ENCODE peak calls at places on chromosomes 1 and 21, in four cellular contexts. One of them, this sample, is unnamed.

GRCh38 chr1:68623700-68624099 is 126.8 kb upstream of the DEPDC1 start:
- DNase-seq in fibroblast of lung: peak; percentile 1
- DNase-seq in transverse colon: no peak
- DNase-seq in cardiac muscle cell: peak; percentile 37
- DNase-seq in this sample: no peak

GRCh38 chr1:70487910-70488665 is 77.0 kb downstream of the CTH start:
- DNase-seq in fibroblast of lung: peak; percentile 40
- DNase-seq in transverse colon: peak; percentile 14
- DNase-seq in cardiac muscle cell: peak; percentile 59
- DNase-seq in this sample: peak; percentile 72

GRCh38 chr1:10556430-10557005 is 81.8 kb downstream of the PEX14 start:
- DNase-seq in fibroblast of lung: no peak
- DNase-seq in cardiac muscle cell: peak; percentile 28
- DNase-seq in transverse colon: no peak
- DNase-seq in this sample: no peak

GRCh38 chr1:29895201-29895600 is 658.9 kb downstream of the PTPRU start:
- DNase-seq in transverse colon: no peak
- DNase-seq in fibroblast of lung: no peak
- DNase-seq in cardiac muscle cell: no peak
- DNase-seq in this sample: no peak

GRCh38 chr21:37514038-37514665 is 147.6 kb downstream of the DYRK1A start:
- DNase-seq in fibroblast of lung: no peak
- DNase-seq in cardiac muscle cell: no peak
- DNase-seq in transverse colon: no peak
- DNase-seq in this sample: peak; percentile 30

GRCh38 chr1:58815069-58815679 is 31.3 kb upstream of the JUN start:
- DNase-seq in cardiac muscle cell: peak; percentile 94
- DNase-seq in transverse colon: peak; percentile 91
- DNase-seq in fibroblast of lung: peak; percentile 90
- DNase-seq in this sample: peak; percentile 49

GRCh38 chr1:11858968-11859871 is 475 bp upstream of the NPPB start:
- DNase-seq in fibroblast of lung: peak; percentile 55
- DNase-seq in cardiac muscle cell: peak; percentile 77
- DNase-seq in transverse colon: peak; percentile 40
- DNase-seq in this sample: peak; percentile 39

GRCh38 chr1:2859881-2860430 is 58.5 kb upstream of the TTC34 start:
- DNase-seq in fibroblast of lung: no peak
- DNase-seq in cardiac muscle cell: no peak
- DNase-seq in transverse colon: no peak
- DNase-seq in this sample: no peak

GRCh38 chr1:89697397-89697796 is 64.5 kb downstream of the LRRC8C start:
- DNase-seq in fibroblast of lung: no peak
- DNase-seq in cardiac muscle cell: no peak
- DNase-seq in transverse colon: no peak
- DNase-seq in this sample: no peak

GRCh38 chr1:52159033-52159789 is 17.3 kb downstream of the ZFYVE9 start:
- DNase-seq in cardiac muscle cell: no peak
- DNase-seq in fibroblast of lung: peak; percentile 38
- DNase-seq in transverse colon: no peak
- DNase-seq in this sample: no peak

GRCh38 chr1:6248798-6249731 is 5.1 kb downstream of the HES3 start:
- DNase-seq in fibroblast of lung: peak; percentile 44
- DNase-seq in cardiac muscle cell: peak; percentile 42
- DNase-seq in transverse colon: no peak
- DNase-seq in this sample: no peak

GRCh38 chr1:110240476-110241210 is 30.5 kb downstream of the KCNC4 start:
- DNase-seq in fibroblast of lung: no peak
- DNase-seq in cardiac muscle cell: no peak
- DNase-seq in transverse colon: no peak
- DNase-seq in this sample: no peak

GRCh38 chr21:17585875-17586450 is 26.7 kb downstream of the BTG3 start:
- DNase-seq in transverse colon: no peak
- DNase-seq in cardiac muscle cell: peak; percentile 74
- DNase-seq in fibroblast of lung: peak; percentile 79
- DNase-seq in this sample: peak; percentile 65
- H3K27me3 ChIP-seq in transverse colon: no peaks in the 10 kb centered on the region
- H3K27me3 ChIP-seq in cardiac muscle cell: no peaks in the 10 kb centered on the region
- H3K27me3 ChIP-seq in fibroblast of lung: no peaks in the 10 kb centered on the region
- H3K27me3 ChIP-seq in this sample: no peaks in the 10 kb centered on the region

DNA sequence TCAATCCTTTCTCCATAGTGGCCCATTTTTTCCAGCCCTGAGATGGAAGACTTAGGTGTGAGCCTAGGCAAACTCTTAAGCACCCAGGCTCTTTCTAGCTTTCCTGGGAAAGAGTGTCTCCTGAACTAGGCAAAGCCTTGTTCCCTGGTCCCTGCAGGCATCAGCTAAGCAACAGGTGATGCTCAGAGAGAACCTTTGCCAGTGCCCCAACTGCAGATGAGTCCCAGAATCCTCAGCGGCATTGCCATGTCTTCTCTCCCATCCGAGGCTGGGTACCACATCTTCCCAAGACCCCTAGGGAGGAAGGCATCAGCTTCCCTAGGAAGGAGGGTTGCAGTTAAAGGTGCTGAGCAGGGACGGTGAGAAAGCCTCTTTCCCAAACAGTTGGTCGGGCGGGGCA is 8.2 kb upstream of the VSIG8 start:
- DNase-seq in transverse colon: no peak
- DNase-seq in fibroblast of lung: no peak
- DNase-seq in cardiac muscle cell: no peak
- DNase-seq in this sample: no peak
- H3K27me3 ChIP-seq in transverse colon: peaks cover 8% of the 10 kb centered on the region
- H3K27me3 ChIP-seq in fibroblast of lung: no peaks in the 10 kb centered on the region
- H3K27me3 ChIP-seq in cardiac muscle cell: peaks cover 15% of the 10 kb centered on the region
- H3K27me3 ChIP-seq in this sample: no peaks in the 10 kb centered on the region

GRCh38 chr1:207956976-207957375 is 46.1 kb upstream of the CD34 start:
- DNase-seq in fibroblast of lung: no peak
- DNase-seq in transverse colon: no peak
- DNase-seq in cardiac muscle cell: no peak
- DNase-seq in this sample: no peak
- H3K27me3 ChIP-seq in fibroblast of lung: peaks cover 8% of the 10 kb centered on the region
- H3K27me3 ChIP-seq in transverse colon: peaks cover 43% of the 10 kb centered on the region
- H3K27me3 ChIP-seq in cardiac muscle cell: peaks cover 70% of the 10 kb centered on the region
- H3K27me3 ChIP-seq in this sample: peaks cover 7% of the 10 kb centered on the region

GRCh38 chr1:202213361-202214088 is 19.9 kb downstream of the LGR6 start:
- DNase-seq in transverse colon: no peak
- DNase-seq in fibroblast of lung: no peak
- DNase-seq in cardiac muscle cell: no peak
- DNase-seq in this sample: peak; percentile 47

GRCh38 chr1:202212787-202213186 is 19.2 kb downstream of the LGR6 start:
- DNase-seq in cardiac muscle cell: no peak
- DNase-seq in fibroblast of lung: no peak
- DNase-seq in transverse colon: no peak
- DNase-seq in this sample: no peak

GRCh38 chr1:202215472-202216130 is 22.0 kb downstream of the LGR6 start:
- DNase-seq in fibroblast of lung: no peak
- DNase-seq in transverse colon: no peak
- DNase-seq in cardiac muscle cell: no peak
- DNase-seq in this sample: no peak

GRCh38 chr1:202216691-202217090 is 23.1 kb downstream of the LGR6 start:
- DNase-seq in transverse colon: no peak
- DNase-seq in cardiac muscle cell: no peak
- DNase-seq in fibroblast of lung: no peak
- DNase-seq in this sample: no peak

DNA sequence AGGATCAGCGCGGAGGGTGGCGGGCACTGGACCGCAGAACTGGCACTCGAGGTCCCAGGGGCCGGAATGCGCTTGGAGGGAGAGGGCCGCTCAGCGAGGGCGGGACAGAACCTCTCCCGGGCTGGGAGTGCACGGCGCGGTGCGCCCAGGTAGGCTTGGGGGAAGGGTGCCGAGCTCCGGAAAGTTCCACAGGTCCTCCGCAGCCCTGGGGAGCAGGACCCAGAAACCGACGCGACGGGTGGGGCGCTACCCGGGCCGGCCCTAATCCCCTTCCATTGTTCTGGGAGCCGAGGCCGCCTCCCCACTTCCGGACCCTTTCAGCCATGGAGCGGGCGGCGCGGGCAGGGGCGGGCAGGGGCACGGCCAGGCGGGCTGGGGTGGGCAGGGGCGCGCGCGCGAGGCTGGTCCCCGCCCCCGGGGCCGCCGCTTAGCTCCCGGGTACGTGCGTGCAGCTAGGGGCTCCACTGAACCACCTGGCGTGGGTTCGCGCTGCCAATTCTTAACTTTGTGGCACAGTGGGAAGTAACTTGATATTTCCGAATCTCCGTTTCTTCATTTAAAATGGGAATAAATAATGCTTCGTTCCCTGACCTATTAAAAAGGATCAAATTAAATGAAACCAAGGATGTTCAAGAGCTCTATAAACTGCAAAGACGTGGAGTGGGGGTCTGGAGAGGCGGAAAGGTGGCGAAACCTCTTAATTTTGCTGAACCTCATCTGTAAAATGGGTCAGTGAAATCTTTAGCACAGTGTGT is 20.7 kb downstream of the LGR6 start:
- DNase-seq in cardiac muscle cell: no peak
- DNase-seq in fibroblast of lung: no peak
- DNase-seq in transverse colon: peak; percentile 38
- DNase-seq in this sample: peak; percentile 53
- H3K27me3 ChIP-seq in cardiac muscle cell: peaks cover 62% of the 10 kb centered on the region
- H3K27me3 ChIP-seq in fibroblast of lung: peaks cover 56% of the 10 kb centered on the region
- H3K27me3 ChIP-seq in transverse colon: peaks cover 40% of the 10 kb centered on the region
- H3K27me3 ChIP-seq in this sample: peaks cover 70% of the 10 kb centered on the region

GRCh38 chr1:232682248-232682647 is 52.3 kb upstream of the SIPA1L2 start:
- DNase-seq in fibroblast of lung: no peak
- DNase-seq in cardiac muscle cell: no peak
- DNase-seq in transverse colon: peak; percentile 79
- DNase-seq in this sample: no peak

GRCh38 chr1:232676307-232676706 is 46.4 kb upstream of the SIPA1L2 start:
- DNase-seq in fibroblast of lung: no peak
- DNase-seq in cardiac muscle cell: no peak
- DNase-seq in transverse colon: no peak
- DNase-seq in this sample: no peak

GRCh38 chr1:232675898-232676297 is 46.0 kb upstream of the SIPA1L2 start:
- DNase-seq in fibroblast of lung: no peak
- DNase-seq in transverse colon: no peak
- DNase-seq in cardiac muscle cell: no peak
- DNase-seq in this sample: no peak

GRCh38 chr1:232675267-232675666 is 45.3 kb upstream of the SIPA1L2 start:
- DNase-seq in fibroblast of lung: peak; percentile 14
- DNase-seq in transverse colon: no peak
- DNase-seq in cardiac muscle cell: peak; percentile 41
- DNase-seq in this sample: no peak

GRCh38 chr1:232678185-232678886 is 48.4 kb upstream of the SIPA1L2 start:
- DNase-seq in fibroblast of lung: peak; percentile 37
- DNase-seq in transverse colon: peak; percentile 56
- DNase-seq in cardiac muscle cell: no peak
- DNase-seq in this sample: no peak
- H3K27me3 ChIP-seq in fibroblast of lung: no peaks in the 10 kb centered on the region
- H3K27me3 ChIP-seq in transverse colon: no peaks in the 10 kb centered on the region
- H3K27me3 ChIP-seq in cardiac muscle cell: no peaks in the 10 kb centered on the region
- H3K27me3 ChIP-seq in this sample: no peaks in the 10 kb centered on the region